ENCODE peak calls at places on chromosomes 11 and 22, in eight cellular contexts. S is A549, A is breast epithelium, U is heart left ventricle, F is HCT116, P is NB4, Y is endothelial cell of umbilical vein, J is GM12891. H is an unnamed sample.
A peak's percentile ranks its signal among the peaks of the same experiment; 100 is the strongest.

GRCh38 chr11:78427615-78428272 is 10.1 kb upstream of the GAB2 start:
- DNase-seq in S (no peak), A (no peak), U (no peak), F (no peak), P (no peak), Y (no peak), J (no peak), H (no peak)

GRCh38 chr11:45171550-45171949 is 25.1 kb downstream of the PRDM11 start:
- DNase-seq in S (no peak), A (no peak), U (no peak), F (no peak), P (no peak), Y (no peak), J (no peak), H (no peak)

GRCh38 chr11:62075438-62075837 is 48.4 kb upstream of the INCENP start:
- DNase-seq in S (no peak), A (no peak), U (no peak), F (no peak), P (no peak), Y (no peak), J (no peak), H (no peak)

GRCh38 chr11:86916330-86916729 is 38.9 kb downstream of the FZD4 start:
- DNase-seq in S (peak; percentile 60), A (no peak), U (peak; percentile 32), F (peak; percentile 10), P (no peak), Y (peak; percentile 84), J (no peak), H (no peak)

GRCh38 chr22:18031670-18032454 is 7.5 kb upstream of the MICAL3 start:
- DNase-seq in S (peak; percentile 48), A (no peak), U (peak; percentile 36), F (peak; percentile 82), P (no peak), Y (no peak), J (no peak), H (no peak)

GRCh38 chr11:122897606-122898210 is 15.1 kb downstream of the JHY start:
- DNase-seq in S (no peak), A (no peak), U (no peak), F (no peak), P (no peak), Y (peak; percentile 55), J (no peak), H (no peak)

GRCh38 chr11:27613670-27613950 is 86.6 kb downstream of the BDNF start:
- DNase-seq in S (no peak), A (no peak), U (no peak), F (no peak), P (no peak), Y (no peak), J (no peak), H (no peak)

GRCh38 chr11:10875430-10876021 is 17.7 kb upstream of the ZBED5 start:
- DNase-seq in S (no peak), A (no peak), U (no peak), F (no peak), P (no peak), Y (no peak), J (no peak), H (no peak)

GRCh38 chr22:44400763-44401060 is 88.0 kb upstream of the SHISAL1 start:
- DNase-seq in S (no peak), A (no peak), U (no peak), F (no peak), P (no peak), Y (no peak), J (no peak), H (no peak)

GRCh38 chr11:76604081-76604601 is 66.4 kb downstream of the LRRC32 start:
- DNase-seq in S (no peak), A (peak; percentile 31), U (peak; percentile 21), F (no peak), P (no peak), Y (no peak), J (no peak), H (no peak)

GRCh38 chr11:119622454-119623143 is 106.4 kb downstream of the NECTIN1 start:
- DNase-seq in S (no peak), A (no peak), U (no peak), F (no peak), P (no peak), Y (no peak), J (no peak), H (no peak)

GRCh38 chr22:35350539-35351503 is 30.1 kb upstream of the HMOX1 start:
- DNase-seq in S (peak; percentile 85), A (peak; percentile 91), U (peak; percentile 93), F (peak; percentile 81), P (peak; percentile 89), Y (peak; percentile 89), J (peak; percentile 95), H (peak; percentile 97)
- TF ChIP-seq POLR2A in S (peak; percentile 57), A (no peak), U (peak; percentile 48), F (peak; percentile 28), P (no peak), Y (peak; percentile 75), J (no peak), H (no peak)

DNA sequence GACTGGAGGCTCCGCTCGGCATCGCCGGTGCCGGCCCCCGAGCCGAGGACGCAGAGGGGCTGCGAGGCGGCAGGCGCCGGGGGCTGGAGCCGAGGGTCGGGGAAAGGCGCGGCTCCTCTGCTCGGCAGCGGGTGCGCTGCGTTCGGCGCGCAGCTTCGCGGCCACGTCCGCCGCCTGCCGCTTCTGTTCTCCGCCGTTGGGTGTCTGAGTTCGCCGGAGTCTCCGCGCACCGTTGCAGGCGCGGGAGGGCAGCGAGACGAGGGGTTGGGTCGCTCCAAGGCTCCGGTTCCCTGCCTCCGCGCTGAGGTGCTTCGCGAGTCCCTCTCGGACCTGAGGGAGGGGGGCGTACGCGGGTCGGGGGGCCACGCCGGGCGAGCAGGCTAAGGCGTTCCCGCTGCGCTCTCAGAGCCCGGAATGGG is 350 bp downstream of the MN1 start:
- DNase-seq in S (peak; percentile 3), A (no peak), U (no peak), F (no peak), P (no peak), Y (peak; percentile 47), J (peak; percentile 41), H (no peak)
- TF ChIP-seq POLR2A in S (no peak), A (no peak), U (no peak), F (no peak), P (no peak), Y (peak; percentile 28), J (no peak), H (no peak)

GRCh38 chr22:35473971-35474370 is 66.7 kb upstream of the RASD2 start:
- DNase-seq in S (no peak), A (no peak), U (no peak), F (no peak), P (no peak), Y (no peak), J (no peak), H (no peak)

GRCh38 chr22:35476341-35476740 is 64.3 kb upstream of the RASD2 start:
- DNase-seq in S (no peak), A (no peak), U (no peak), F (no peak), P (no peak), Y (no peak), J (no peak), H (no peak)

GRCh38 chr22:35472488-35472887 is 68.1 kb upstream of the RASD2 start:
- DNase-seq in S (no peak), A (no peak), U (no peak), F (no peak), P (no peak), Y (no peak), J (no peak), H (no peak)

GRCh38 chr22:35477911-35478582 is 62.6 kb upstream of the RASD2 start:
- DNase-seq in S (peak; percentile 38), A (no peak), U (peak; percentile 44), F (peak; percentile 27), P (peak; percentile 83), Y (peak; percentile 80), J (no peak), H (no peak)

GRCh38 chr22:35475545-35475944 is 65.1 kb upstream of the RASD2 start:
- DNase-seq in S (no peak), A (no peak), U (no peak), F (no peak), P (no peak), Y (no peak), J (no peak), H (no peak)
- TF ChIP-seq POLR2A in S (no peak), A (no peak), U (no peak), F (no peak), P (no peak), Y (no peak), J (no peak), H (no peak)

DNA sequence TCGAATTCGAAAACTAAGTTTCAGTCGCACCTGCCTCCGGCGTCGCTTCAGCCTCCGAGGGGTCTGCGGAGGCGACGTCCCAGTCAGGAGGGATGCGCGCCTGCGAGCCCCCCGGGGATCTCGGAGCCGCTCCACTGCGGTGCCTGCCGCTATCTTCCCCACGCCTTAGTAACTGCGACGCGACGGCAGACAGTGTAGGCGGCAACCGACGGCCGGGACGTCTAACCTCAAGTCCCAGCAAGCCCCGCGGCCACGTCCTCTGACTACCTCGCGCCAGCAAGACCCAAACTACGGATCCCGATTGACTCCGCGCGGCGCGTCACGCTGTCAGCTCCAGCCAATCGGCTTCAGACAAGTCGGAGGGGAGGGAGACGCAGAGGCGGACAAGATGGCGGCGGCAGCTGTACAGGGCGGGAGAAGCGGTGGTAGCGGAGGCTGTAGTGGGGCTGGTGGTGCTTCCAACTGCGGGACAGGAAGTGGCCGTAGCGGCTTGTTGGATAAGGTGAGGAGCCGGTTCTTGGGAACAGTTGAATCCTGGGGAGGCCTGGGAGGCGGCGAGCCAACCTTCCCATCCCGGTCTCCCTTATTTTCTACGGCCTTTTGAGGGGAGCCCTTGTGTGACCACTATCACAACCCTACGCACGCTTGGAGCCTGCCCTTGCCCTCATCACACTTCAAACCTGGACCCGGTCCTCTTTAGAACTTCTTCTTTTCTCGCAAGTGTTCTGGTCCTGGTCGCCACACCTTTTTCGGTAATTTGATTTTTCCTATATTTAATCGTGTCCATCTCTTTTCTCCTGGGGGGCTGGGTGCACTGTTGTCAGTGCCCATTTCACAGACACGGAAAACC is at the start of the genes SPCS2 and XRRA1:
- DNase-seq in S (peak; percentile 97), A (peak; percentile 99), U (peak; percentile 99), F (peak; percentile 97), P (peak; percentile 100), Y (peak; percentile 99), J (peak; percentile 83), H (peak; percentile 86)
- TF ChIP-seq POLR2A in S (peak; percentile 91), A (peak; percentile 70), U (peak; percentile 78), F (peak; percentile 94), P (peak; percentile 79), Y (peak; percentile 82), J (peak; percentile 95), H (peak; percentile 97)

GRCh38 chr22:42614312-42615091 is at the start of gene POLDIP3:
- DNase-seq in S (peak; percentile 81), A (peak; percentile 99), U (peak; percentile 100), F (peak; percentile 96), P (peak; percentile 98), Y (peak; percentile 97), J (peak; percentile 89), H (peak; percentile 91)
- TF ChIP-seq POLR2A in S (peak; percentile 31), A (peak; percentile 59), U (peak; percentile 78), F (no peak), P (peak; percentile 36), Y (peak; percentile 75), J (peak; percentile 60), H (peak; percentile 63)

H was measured in GM12892.